ENCODE peak calls at places on chromosomes 11 and 22, in six cellular contexts. B is colonic mucosa; S is CD8-positive, alpha-beta T cell; J is BJ; D is GM12878; K is brain microvascular endothelial cell. Z is an unnamed sample.

GRCh38 chr11:64244966-64245365 is 1.8 kb downstream of the PPP1R14B start:
- DNase-seq in B (no peak), S (no peak), J (no peak), D (no peak), K (no peak), Z (no peak)

GRCh38 chr11:102367364-102367763 is 20.4 kb downstream of the BIRC2 start:
- DNase-seq in B (no peak), S (no peak), J (no peak), D (no peak), K (no peak), Z (no peak)

GRCh38 chr11:83881428-83881827 is 595.3 kb upstream of the CCDC90B start:
- DNase-seq in B (no peak), S (no peak), J (no peak), D (no peak), K (no peak), Z (no peak)

GRCh38 chr11:19934828-19935259 is 222.2 kb downstream of the NAV2 start:
- DNase-seq in B (no peak), S (no peak), J (no peak), D (no peak), K (peak; percentile 80), Z (no peak)

GRCh38 chr22:45804986-45805325 is 133.3 kb downstream of the ATXN10 start:
- DNase-seq in B (no peak), S (no peak), J (peak; percentile 96), D (no peak), K (peak; percentile 96), Z (no peak)

GRCh38 chr11:10592331-10592730 is 23.9 kb upstream of the LYVE1 start:
- DNase-seq in B (no peak), S (no peak), J (peak; percentile 80), D (no peak), K (peak; percentile 52), Z (no peak)

GRCh38 chr22:27168681-27169080 is 511.3 kb downstream of the MIAT start:
- DNase-seq in B (no peak), S (no peak), J (no peak), D (no peak), K (no peak), Z (no peak)

GRCh38 chr22:44369241-44369652 is 56.5 kb upstream of the SHISAL1 start:
- DNase-seq in B (no peak), S (no peak), J (no peak), D (no peak), K (no peak), Z (peak; percentile 45)

GRCh38 chr11:13135385-13136271 is 126.5 kb downstream of the RASSF10 start:
- DNase-seq in B (no peak), S (no peak), J (peak; percentile 72), D (no peak), K (peak; percentile 81), Z (no peak)

GRCh38 chr11:75270896-75271415 is 30.4 kb downstream of the TPBGL start:
- DNase-seq in B (no peak), S (no peak), J (no peak), D (no peak), K (no peak), Z (no peak)

GRCh38 chr11:27703453-27703852 is 3.2 kb upstream of the BDNF start:
- DNase-seq in B (no peak), S (no peak), J (no peak), D (no peak), K (peak; percentile 74), Z (no peak)

GRCh38 chr22:43622886-43623285 is 189.2 kb downstream of the EFCAB6 start:
- DNase-seq in B (no peak), S (no peak), J (no peak), D (no peak), K (no peak), Z (no peak)

GRCh38 chr11:33930317-33931021 is 38.6 kb upstream of the LMO2 start:
- DNase-seq in B (no peak), S (no peak), J (no peak), D (no peak), K (no peak), Z (peak; percentile 15)

GRCh38 chr11:12556788-12557384 is 117.3 kb upstream of the TEAD1 start:
- DNase-seq in B (peak; percentile 36), S (no peak), J (peak; percentile 90), D (no peak), K (peak; percentile 81), Z (peak; percentile 66)

GRCh38 chr11:334264-335033 is 13.8 kb upstream of the IFITM3 start:
- DNase-seq in B (no peak), S (no peak), J (no peak), D (no peak), K (no peak), Z (peak; percentile 77)

DNA sequence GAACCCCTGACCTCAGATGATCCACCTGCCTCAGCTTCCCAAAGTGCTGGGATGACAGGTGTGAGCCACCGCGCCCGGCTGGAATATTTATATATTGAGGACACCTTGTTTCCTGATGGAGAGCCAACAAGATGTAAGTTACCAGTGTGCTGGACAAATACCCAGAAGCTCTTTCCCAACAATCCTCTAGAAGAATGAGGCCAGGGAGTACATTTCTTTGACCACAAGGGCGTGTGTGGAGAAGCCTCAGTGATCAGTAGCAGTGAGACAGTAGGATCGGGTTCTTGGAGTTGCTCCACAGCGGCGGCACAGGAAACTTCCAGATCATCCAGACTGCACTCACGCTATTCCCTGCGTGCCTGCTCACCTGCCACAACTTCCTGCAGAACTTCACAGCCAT is 10.3 kb upstream of the POLA2 start:
- DNase-seq in B (no peak), S (no peak), J (no peak), D (no peak), K (no peak), Z (no peak)
- TF ChIP-seq CTCF in B (no peak), S (no peak), J (peak; percentile 2), D (no peak), K (no peak), Z (no peak)

DNA sequence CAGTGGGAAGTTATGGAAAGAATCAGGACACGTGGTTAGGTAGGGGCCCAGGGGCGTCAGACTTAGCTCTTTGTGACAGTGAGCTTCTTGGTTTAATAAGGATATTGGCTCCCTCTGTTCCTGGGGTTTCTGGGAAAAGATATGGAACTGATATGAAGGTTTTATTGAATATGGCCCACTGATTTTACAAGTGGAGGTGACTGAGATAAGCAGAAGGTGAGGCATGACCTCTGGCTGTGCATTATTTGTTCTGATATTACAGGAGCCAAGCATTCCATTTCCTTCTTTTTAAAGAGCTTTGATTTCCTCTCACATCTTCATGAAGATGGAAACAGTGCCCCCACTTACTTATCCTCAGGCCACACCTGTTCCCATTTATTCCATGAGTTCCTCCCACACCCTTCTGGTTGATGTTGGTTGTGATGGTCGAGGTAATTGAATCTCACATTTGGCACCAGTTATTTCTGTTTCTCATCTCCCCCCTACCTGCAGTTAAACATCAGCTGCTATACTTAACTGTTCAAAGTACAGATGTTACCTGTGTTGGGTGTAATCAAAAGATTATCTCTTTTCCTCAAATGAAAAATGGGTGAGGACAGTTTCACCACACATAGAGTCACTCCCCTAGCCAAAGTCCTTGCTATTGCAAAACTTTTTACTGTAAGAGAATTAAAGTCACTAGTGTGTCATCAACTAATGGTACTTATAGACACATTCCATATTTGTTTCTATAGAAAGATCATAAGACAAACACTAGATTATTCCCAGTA is 1.8 kb downstream of the TMEM45B start:
- DNase-seq in B (peak; percentile 51), S (no peak), J (no peak), D (no peak), K (no peak), Z (no peak)
- H3K27me3 ChIP-seq in B (peaks cover 4% of the 10 kb centered on the region), S (no peaks in the 10 kb centered on the region), J (peaks cover 9% of the 10 kb centered on the region), D (no peaks in the 10 kb centered on the region), K (peaks cover 6% of the 10 kb centered on the region), Z (no peaks in the 10 kb centered on the region)

GRCh38 chr11:32794439-32794838 is at the start of gene CCDC73:
- DNase-seq in B (no peak), S (no peak), J (no peak), D (no peak), K (no peak), Z (no peak)

GRCh38 chr11:32796425-32796824 is 2.0 kb upstream of the CCDC73 start:
- DNase-seq in B (no peak), S (no peak), J (no peak), D (no peak), K (no peak), Z (no peak)

GRCh38 chr11:32790916-32791315 is 3.5 kb downstream of the CCDC73 start:
- DNase-seq in B (no peak), S (no peak), J (no peak), D (no peak), K (no peak), Z (no peak)

GRCh38 chr11:32792948-32793475 is 1.4 kb downstream of the CCDC73 start:
- DNase-seq in B (peak; percentile 67), S (peak; percentile 34), J (peak; percentile 1), D (peak; percentile 26), K (peak; percentile 44), Z (peak; percentile 35)

DNA sequence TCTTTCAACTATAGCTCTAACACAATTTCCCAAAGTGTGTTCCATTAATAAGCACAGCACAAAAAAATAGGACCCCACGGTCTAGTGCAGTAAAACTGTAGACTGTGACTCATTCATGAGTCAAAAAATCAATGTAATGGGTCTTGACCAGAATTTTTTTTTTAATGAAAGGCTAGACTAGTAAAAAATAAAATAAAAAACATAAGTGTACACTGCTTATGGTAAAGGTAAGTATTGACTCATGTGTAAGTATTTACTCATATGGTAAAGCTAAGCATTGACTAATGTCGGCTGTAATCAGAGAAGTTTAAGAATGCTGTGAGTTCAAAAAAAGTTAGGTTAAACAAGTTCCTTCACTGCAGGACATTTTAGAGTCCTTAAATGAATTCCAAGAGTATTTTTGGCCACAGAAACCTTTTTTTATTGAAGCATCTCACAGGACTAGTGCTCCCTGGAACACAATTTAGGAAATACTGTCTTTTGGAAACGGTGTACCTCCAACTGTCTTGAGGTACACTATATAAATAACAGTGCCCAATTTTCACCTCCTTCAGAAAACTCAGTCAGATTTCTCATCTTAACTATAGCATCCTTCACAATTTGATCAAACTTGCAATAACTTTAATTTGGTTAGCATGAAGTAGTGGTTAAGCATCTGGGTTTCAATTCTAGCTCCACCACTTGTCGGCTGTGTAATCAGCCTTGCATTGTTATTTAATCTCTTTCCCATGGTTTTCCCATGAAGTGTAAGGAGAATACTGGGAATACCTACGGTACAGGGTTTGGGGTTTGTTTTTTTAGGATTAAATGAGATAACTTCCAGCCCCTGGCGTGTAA is 2.1 kb downstream of the CCDC73 start:
- DNase-seq in B (no peak), S (no peak), J (no peak), D (no peak), K (no peak), Z (no peak)
- H3K4me3 ChIP-seq in B (no peak overlapping the region), S (no peak overlapping the region), J (no peak overlapping the region), D (no peak overlapping the region), K (no peak overlapping the region), Z (peak overlapping the region; percentile 47)

GRCh38 chr11:104254347-104254746 is 90.4 kb upstream of the PDGFD start:
- DNase-seq in B (peak; percentile 29), S (no peak), J (no peak), D (no peak), K (peak; percentile 43), Z (peak; percentile 11)

GRCh38 chr11:104259121-104259610 is 95.2 kb upstream of the PDGFD start:
- DNase-seq in B (no peak), S (no peak), J (no peak), D (no peak), K (no peak), Z (no peak)

GRCh38 chr11:104260456-104260855 is 96.5 kb upstream of the PDGFD start:
- DNase-seq in B (no peak), S (no peak), J (no peak), D (no peak), K (no peak), Z (no peak)

DNA sequence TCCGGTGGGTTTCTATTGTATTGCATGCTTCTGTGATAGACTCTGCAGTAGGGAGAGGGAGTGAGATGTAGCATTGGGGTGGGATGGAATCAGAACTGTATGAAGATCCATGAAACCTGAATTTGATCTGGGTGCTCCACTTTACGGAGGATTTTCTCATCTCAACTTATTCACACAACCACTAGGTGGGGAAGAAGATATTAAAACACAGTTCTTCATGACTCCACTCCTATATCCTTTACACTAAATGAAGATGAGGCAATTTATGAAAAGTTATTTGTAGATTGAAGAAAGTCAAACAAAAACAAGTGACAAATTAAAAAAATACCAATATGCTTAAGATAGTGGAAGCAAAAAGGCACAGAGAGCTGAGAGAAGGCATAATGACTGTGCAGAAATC is 92.6 kb upstream of the PDGFD start:
- DNase-seq in B (no peak), S (no peak), J (no peak), D (no peak), K (no peak), Z (no peak)
- TF ChIP-seq CTCF in B (no peak), S (no peak), J (no peak), D (no peak), K (peak; percentile 37), Z (peak; percentile 17)